ENCODE peak calls at places on chromosomes 5 and 9, in five cellular contexts. R is NCI-H460; F is central memory CD4-positive, alpha-beta T cell; K is mammary epithelial cell; Y is stimulated activated CD4-positive, alpha-beta T cell treated with anti-CD3 and anti-CD28 coated beads, Interleukin-1b, Interleukin-23, amount 100 ng/mL, for 24 hours. U is an unnamed sample.

GRCh38 chr9:130912932-130913598 is 16.5 kb upstream of the QRFP start:
- DNase-seq in R (peak; percentile 71), F (no peak), K (peak; percentile 79), Y (no peak), U (no peak)

GRCh38 chr5:81980160-81980559 is 8.3 kb downstream of the ATG10 start:
- DNase-seq in R (no peak), F (no peak), K (no peak), Y (no peak), U (no peak)

GRCh38 chr5:157328277-157328912 is 62.5 kb downstream of the CYFIP2 start:
- DNase-seq in R (peak; percentile 68), F (peak; percentile 60), K (peak; percentile 52), Y (no peak), U (peak; percentile 24)

GRCh38 chr9:115349542-115349941 is 231.6 kb upstream of the TNC start:
- DNase-seq in R (no peak), F (no peak), K (no peak), Y (no peak), U (no peak)

GRCh38 chr5:127206320-127207113 is 84.1 kb upstream of the MEGF10 start:
- DNase-seq in R (peak; percentile 69), F (no peak), K (peak; percentile 80), Y (no peak), U (no peak)

GRCh38 chr5:142547445-142548374 is 138.2 kb downstream of the FGF1 start:
- DNase-seq in R (no peak), F (no peak), K (no peak), Y (no peak), U (no peak)

GRCh38 chr9:119164716-119165115 is 204.5 kb downstream of the BRINP1 start:
- DNase-seq in R (no peak), F (no peak), K (peak; percentile 4), Y (no peak), U (no peak)

GRCh38 chr5:31502506-31502905 is 29.4 kb downstream of the DROSHA start:
- DNase-seq in R (no peak), F (no peak), K (no peak), Y (no peak), U (no peak)

GRCh38 chr5:98095072-98095471 is 678.4 kb upstream of the RGMB start:
- DNase-seq in R (no peak), F (no peak), K (no peak), Y (no peak), U (no peak)

GRCh38 chr9:15306757-15307522 is at the start of gene TTC39B:
- DNase-seq in R (peak; percentile 87), F (peak; percentile 66), K (peak; percentile 94), Y (peak; percentile 45), U (peak; percentile 91)